ENCODE peak calls at places on chromosomes 13 and 19, in ten cellular contexts. F is breast epithelium, V is spleen, H is H1, O is esophagus muscularis mucosa, T is sigmoid colon, A is GM23338, N is GM12891, C is suprapubic skin, D is HL-60. X is an unnamed sample.
A peak's percentile ranks its signal among the peaks of the same experiment; 100 is the strongest.

GRCh38 chr13:31625115-31625514 is 114.2 kb upstream of the RXFP2 start:
- DNase-seq in V (no peak), F (peak; percentile 20), O (no peak), N (no peak), A (no peak), T (no peak), C (no peak), D (no peak), H (no peak), X (no peak)

GRCh38 chr13:109857325-109857724 is 70.9 kb upstream of the IRS2 start:
- DNase-seq in F (no peak), D (no peak), H (no peak), A (no peak), V (no peak), O (peak; percentile 55), T (no peak), C (no peak), N (no peak), X (no peak)

GRCh38 chr13:111429064-111429558 is 108.7 kb downstream of the TEX29 start:
- DNase-seq in V (no peak), C (no peak), T (no peak), O (no peak), A (peak; percentile 81), F (no peak), D (no peak), N (peak; percentile 45), H (peak; percentile 88), X (peak; percentile 58)

GRCh38 chr19:45863840-45864628 is at the start of gene FOXA3:
- DNase-seq in H (peak; percentile 87), V (peak; percentile 90), A (peak; percentile 84), D (no peak), O (no peak), C (no peak), N (peak; percentile 85), F (no peak), T (no peak), X (no peak)

GRCh38 chr13:80177327-80177726 is 163.6 kb downstream of the SPRY2 start:
- DNase-seq in N (no peak), T (no peak), V (no peak), D (no peak), C (no peak), A (peak; percentile 30), F (no peak), H (no peak), O (no peak), X (no peak)

GRCh38 chr19:5466814-5467291 is 11.6 kb downstream of the ZNRF4 start:
- DNase-seq in A (no peak), F (no peak), V (no peak), N (no peak), H (no peak), T (no peak), D (no peak), O (no peak), C (no peak), X (no peak)

GRCh38 chr19:55647732-55648656 is at the start of gene CCDC106:
- DNase-seq in D (peak; percentile 47), C (peak; percentile 72), T (peak; percentile 88), V (peak; percentile 90), H (peak; percentile 89), O (no peak), N (no peak), A (peak; percentile 96), F (no peak), X (no peak)

GRCh38 chr13:46006688-46007452 is 45.7 kb downstream of the ZC3H13 start:
- DNase-seq in F (no peak), C (no peak), T (no peak), V (no peak), N (no peak), H (no peak), D (no peak), O (no peak), A (no peak), X (no peak)

GRCh38 chr13:90826688-90827087 is 520.8 kb upstream of the MIR17HG start:
- DNase-seq in A (no peak), H (no peak), O (no peak), T (no peak), N (no peak), F (no peak), V (no peak), C (no peak), D (no peak), X (no peak)

DNA sequence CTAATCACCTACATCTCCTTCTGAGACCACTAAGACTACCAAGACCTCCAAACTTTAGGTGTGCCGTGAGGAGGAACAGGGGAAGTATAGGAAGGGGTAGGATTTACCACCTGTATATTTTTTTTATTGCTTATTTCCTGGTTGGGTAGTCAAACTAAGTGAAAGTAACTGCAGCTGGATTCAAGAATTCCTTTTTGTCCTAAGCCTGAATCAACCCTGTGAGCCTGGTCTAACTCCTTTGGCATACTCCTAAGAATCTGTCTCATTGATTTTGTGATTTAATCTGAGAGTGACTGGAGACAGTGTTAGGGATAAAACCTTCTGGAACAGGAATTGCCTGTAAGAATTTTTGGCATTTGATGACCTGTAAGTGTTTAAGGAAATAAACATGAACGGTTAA is 523.5 kb upstream of the MIR17HG start:
- DNase-seq in O (no peak), F (no peak), C (no peak), H (no peak), N (no peak), V (no peak), A (no peak), T (no peak), D (no peak), X (no peak)
- TF ChIP-seq POLR2AphosphoS5 in O (no peak), F (no peak), C (no peak), H (no peak), N (no peak), V (no peak), A (no peak), T (no peak), D (no peak), X (no peak)

DNA sequence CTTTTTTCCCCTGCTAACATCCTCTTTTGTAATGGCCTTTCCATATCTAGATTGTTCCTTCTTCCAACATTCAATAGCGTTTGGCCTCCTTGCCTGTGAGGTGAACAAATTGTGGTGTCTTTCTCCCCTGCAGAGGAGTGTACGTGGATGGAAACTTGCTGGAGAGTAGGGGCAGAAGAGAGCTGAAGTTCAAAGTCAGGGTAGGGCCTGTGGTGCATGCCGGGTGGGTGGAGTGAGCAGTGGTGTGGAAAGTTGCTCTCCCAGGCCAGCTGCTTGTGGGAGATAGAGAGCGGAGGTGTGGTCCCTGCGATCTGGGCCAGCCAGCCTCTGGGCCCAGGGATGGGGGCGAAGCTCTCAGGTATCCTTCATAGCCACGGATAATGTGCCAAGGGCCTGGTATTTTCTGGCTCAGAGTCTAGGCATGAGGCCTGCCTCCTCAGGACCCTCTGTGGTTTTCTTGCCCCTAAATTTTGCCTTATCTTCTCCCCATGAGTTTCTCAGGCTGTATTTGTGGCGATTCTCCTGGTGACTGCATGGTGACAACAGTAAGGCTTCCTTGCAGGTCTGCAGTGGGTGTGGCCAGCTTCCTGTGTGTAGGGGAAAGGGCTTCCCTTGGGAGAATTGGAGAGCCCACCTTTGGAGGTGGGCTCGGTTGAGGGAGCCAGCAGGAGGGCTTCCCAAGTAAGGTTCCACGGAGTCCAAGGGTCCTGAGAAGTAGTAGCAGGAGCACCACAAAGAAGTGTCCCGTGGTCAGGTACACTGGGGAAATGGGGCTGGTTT is 6.7 kb downstream of the RGCC start:
- DNase-seq in C (no peak), H (no peak), V (peak; percentile 80), N (no peak), D (no peak), F (no peak), A (no peak), O (no peak), T (no peak), X (no peak)
- TF ChIP-seq POLR2AphosphoS5 in C (no peak), H (no peak), V (peak; percentile 34), N (no peak), D (no peak), F (no peak), A (no peak), O (no peak), T (no peak), X (no peak)

DNA sequence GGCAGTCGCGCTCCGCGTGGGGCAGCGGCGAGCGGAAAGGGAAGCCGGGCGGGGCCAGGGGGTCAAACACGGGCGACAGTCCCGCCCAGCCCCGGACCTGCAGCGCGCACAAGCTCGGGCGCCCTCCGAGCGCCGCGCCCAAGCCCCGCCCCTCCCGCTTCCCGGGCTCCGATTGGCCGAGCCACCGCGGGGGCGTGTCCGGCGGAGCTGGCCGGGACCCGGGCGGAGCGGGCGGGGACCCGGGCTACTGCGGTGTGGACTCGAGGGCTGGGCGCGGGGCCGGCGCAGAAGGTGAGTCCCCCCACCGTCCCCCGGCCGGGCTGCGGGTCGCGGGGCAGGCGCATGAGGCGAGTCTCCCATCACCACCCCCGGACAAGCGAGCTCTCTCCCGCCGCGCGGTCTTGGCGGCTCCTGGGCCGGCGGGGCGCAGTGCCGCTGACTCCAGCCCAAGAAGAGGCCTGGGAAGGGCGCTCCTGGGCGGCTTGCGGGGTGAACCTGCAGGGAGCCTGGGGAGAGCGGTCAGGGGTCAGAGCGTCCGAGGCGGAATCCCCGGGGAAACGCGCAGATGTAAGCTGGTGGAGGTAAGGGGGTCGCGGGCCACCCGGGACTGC is at the start of gene PLEKHF1:
- DNase-seq in O (peak; percentile 96), N (peak; percentile 95), A (peak; percentile 89), F (peak; percentile 87), V (peak; percentile 97), H (peak; percentile 96), D (peak; percentile 63), C (peak; percentile 91), T (peak; percentile 95), X (peak; percentile 48)
- TF ChIP-seq POLR2AphosphoS5 in O (peak; percentile 82), N (no peak), A (peak; percentile 47), F (no peak), V (peak; percentile 80), H (no peak), D (no peak), C (no peak), T (no peak), X (peak; percentile 43)

GRCh38 chr13:66409542-66409941 is 820.6 kb downstream of the PCDH9 start:
- DNase-seq in V (no peak), T (no peak), H (no peak), F (no peak), O (no peak), D (no peak), A (no peak), N (no peak), C (no peak), X (no peak)

GRCh38 chr13:66407159-66407558 is 823.0 kb downstream of the PCDH9 start:
- DNase-seq in H (no peak), O (no peak), T (no peak), F (no peak), N (no peak), V (no peak), D (no peak), A (no peak), C (no peak), X (no peak)

GRCh38 chr13:66402071-66402470 is 828.1 kb downstream of the PCDH9 start:
- DNase-seq in F (no peak), N (no peak), V (no peak), H (no peak), C (no peak), O (no peak), T (no peak), A (no peak), D (no peak), X (no peak)

GRCh38 chr13:66402546-66402945 is 827.6 kb downstream of the PCDH9 start:
- DNase-seq in H (no peak), V (no peak), T (no peak), O (no peak), F (no peak), N (no peak), C (no peak), A (no peak), D (no peak), X (no peak)

DNA sequence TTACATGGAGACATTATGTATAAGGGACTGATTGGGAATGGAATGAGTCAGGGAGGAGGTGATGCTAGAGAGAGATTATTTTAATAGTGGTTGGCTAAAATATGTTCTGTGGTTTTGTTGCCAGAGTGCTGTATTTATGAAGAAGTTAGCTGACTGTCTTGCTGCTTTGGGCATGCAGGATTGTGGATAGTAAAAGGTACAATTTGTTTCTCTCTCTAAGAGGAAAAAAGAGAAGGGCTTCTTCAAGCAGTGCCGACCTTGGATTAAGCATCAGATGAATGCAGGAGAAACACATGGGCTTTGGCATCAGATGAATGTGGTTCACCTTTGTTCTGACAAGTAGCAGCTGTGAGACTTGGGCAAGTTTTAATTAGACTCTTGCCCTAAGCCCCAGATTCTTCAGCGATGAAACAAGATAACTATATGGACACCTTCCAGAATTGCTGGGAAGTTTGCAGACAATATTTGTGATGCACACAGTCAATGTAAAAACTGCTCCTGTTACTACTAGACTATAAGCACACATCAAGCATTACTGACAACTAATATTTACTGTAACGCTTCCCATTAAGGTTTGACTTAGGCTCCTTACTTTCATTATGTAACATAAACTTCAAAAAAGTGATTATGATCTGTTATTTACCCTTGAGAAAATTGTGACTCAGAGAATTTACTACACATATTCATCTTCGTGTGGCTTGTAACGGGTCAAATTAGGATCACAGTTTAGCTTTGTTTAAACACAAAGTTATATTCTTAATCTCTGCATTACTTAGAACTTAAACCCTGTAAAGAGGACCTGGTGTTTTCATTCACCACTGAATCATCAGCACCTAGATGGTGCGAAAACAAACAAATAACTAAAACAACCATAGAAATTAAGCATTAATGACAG is 824.0 kb downstream of the PCDH9 start:
- DNase-seq in T (no peak), C (no peak), N (no peak), H (no peak), F (peak; percentile 50), A (no peak), D (no peak), O (no peak), V (no peak), X (no peak)
- TF ChIP-seq POLR2AphosphoS5 in T (no peak), C (no peak), N (no peak), H (no peak), F (no peak), A (no peak), D (no peak), O (peak; percentile 52), V (no peak), X (no peak)

X was measured in HCT116.